ENCODE peak calls at places on chromosomes 5 and 9, in four cellular contexts. One of them, this sample, is unnamed.

GRCh38 chr9:130003943-130004552 is 38.9 kb downstream of the FNBP1 start:
- DNase-seq in IMR-90: no peak
- DNase-seq in H1: no peak
- DNase-seq in GM12878: no peak
- DNase-seq in this sample: no peak

GRCh38 chr5:43232943-43233833 is 41.2 kb downstream of the NIM1K start:
- DNase-seq in IMR-90: no peak
- DNase-seq in H1: no peak
- DNase-seq in GM12878: no peak
- DNase-seq in this sample: no peak

GRCh38 chr5:139012170-139012569 is 137.0 kb upstream of the LRRTM2 start:
- DNase-seq in H1: peak
- DNase-seq in IMR-90: no peak
- DNase-seq in GM12878: no peak
- DNase-seq in this sample: no peak

GRCh38 chr9:85178486-85178885 is 509.0 kb downstream of the NTRK2 start:
- DNase-seq in GM12878: no peak
- DNase-seq in IMR-90: no peak
- DNase-seq in H1: no peak
- DNase-seq in this sample: no peak

GRCh38 chr5:54518146-54519082 is 855 bp downstream of the SNX18 start:
- DNase-seq in IMR-90: peak
- DNase-seq in H1: peak
- DNase-seq in GM12878: no peak
- DNase-seq in this sample: peak

GRCh38 chr9:37229882-37230482 is 109.6 kb downstream of the ZCCHC7 start:
- DNase-seq in H1: no peak
- DNase-seq in GM12878: no peak
- DNase-seq in IMR-90: peak
- DNase-seq in this sample: no peak

GRCh38 chr5:75031366-75031765 is 21.0 kb downstream of the GCNT4 start:
- DNase-seq in IMR-90: no peak
- DNase-seq in H1: no peak
- DNase-seq in GM12878: no peak
- DNase-seq in this sample: no peak

GRCh38 chr5:52709171-52709925 is 78.4 kb upstream of the ITGA1 start:
- DNase-seq in IMR-90: peak
- DNase-seq in H1: no peak
- DNase-seq in GM12878: no peak
- DNase-seq in this sample: no peak

GRCh38 chr5:126628102-126628501 is 27.4 kb downstream of the PHAX start:
- DNase-seq in H1: no peak
- DNase-seq in IMR-90: no peak
- DNase-seq in GM12878: no peak
- DNase-seq in this sample: no peak

GRCh38 chr5:10702040-10702629 is 58.9 kb downstream of the DAP start:
- DNase-seq in H1: no peak
- DNase-seq in IMR-90: peak
- DNase-seq in GM12878: no peak
- DNase-seq in this sample: peak

GRCh38 chr9:130927995-130928900 is 10.8 kb downstream of the FIBCD1 start:
- DNase-seq in GM12878: peak
- DNase-seq in H1: no peak
- DNase-seq in IMR-90: peak
- DNase-seq in this sample: peak

GRCh38 chr5:103218164-103218563 is 40.4 kb upstream of the MACIR start:
- DNase-seq in H1: no peak
- DNase-seq in GM12878: no peak
- DNase-seq in IMR-90: peak
- DNase-seq in this sample: no peak

GRCh38 chr9:121529237-121529987 is 29.8 kb upstream of the GGTA1 start:
- DNase-seq in IMR-90: peak
- DNase-seq in GM12878: no peak
- DNase-seq in H1: no peak
- DNase-seq in this sample: no peak

GRCh38 chr5:149371296-149371962 is 7.7 kb downstream of the IL17B start:
- DNase-seq in GM12878: no peak
- DNase-seq in H1: peak
- DNase-seq in IMR-90: peak
- DNase-seq in this sample: peak

GRCh38 chr5:178236685-178237084 is 4.1 kb upstream of the PHYKPL start:
- DNase-seq in GM12878: no peak
- DNase-seq in H1: no peak
- DNase-seq in IMR-90: no peak
- DNase-seq in this sample: no peak

GRCh38 chr5:80877592-80877991 is 82.6 kb upstream of the RASGRF2 start:
- DNase-seq in GM12878: no peak
- DNase-seq in IMR-90: no peak
- DNase-seq in H1: no peak
- DNase-seq in this sample: no peak

GRCh38 chr9:136003356-136004218 is 42.4 kb upstream of the UBAC1 start:
- DNase-seq in IMR-90: no peak
- DNase-seq in H1: no peak
- DNase-seq in GM12878: no peak
- DNase-seq in this sample: peak

GRCh38 chr9:71909887-71910601 is 949 bp downstream of the ABHD17B start:
- DNase-seq in IMR-90: peak
- DNase-seq in H1: no peak
- DNase-seq in GM12878: no peak
- DNase-seq in this sample: peak

GRCh38 chr5:84642795-84643194 is 258.1 kb upstream of the EDIL3 start:
- DNase-seq in H1: no peak
- DNase-seq in GM12878: no peak
- DNase-seq in IMR-90: peak
- DNase-seq in this sample: no peak

GRCh38 chr5:115873392-115873791 is 31.7 kb downstream of the AP3S1 start:
- DNase-seq in GM12878: no peak
- DNase-seq in IMR-90: peak
- DNase-seq in H1: no peak
- DNase-seq in this sample: no peak
- TF ChIP-seq RFX5 in GM12878: no peak
- TF ChIP-seq RFX5 in IMR-90: no peak
- TF ChIP-seq RFX5 in H1: no peak
- TF ChIP-seq RFX5 in this sample: no peak

DNA sequence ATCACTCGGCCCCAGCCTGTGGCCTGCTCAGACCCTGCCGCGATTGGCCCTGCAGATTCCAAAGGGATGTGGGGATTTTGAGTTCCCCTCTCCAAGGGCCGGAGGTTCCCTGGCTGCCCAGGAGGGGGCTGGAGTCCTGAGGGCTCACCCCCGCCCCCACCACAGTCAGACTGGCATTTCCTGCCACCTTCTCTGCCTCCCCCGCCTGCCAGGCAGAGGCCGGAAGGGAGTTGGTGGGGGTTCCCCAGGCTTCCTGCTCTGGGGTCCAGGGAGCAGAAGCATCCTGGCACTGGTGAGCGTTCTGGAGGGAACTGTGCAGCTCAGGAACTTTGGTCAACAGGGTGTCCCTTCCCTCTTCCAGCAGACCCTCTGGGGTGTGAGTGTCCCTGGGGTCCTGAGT is 70.6 kb downstream of the RXRA start:
- DNase-seq in H1: no peak
- DNase-seq in GM12878: no peak
- DNase-seq in IMR-90: no peak
- DNase-seq in this sample: no peak
- TF ChIP-seq CHD1 in H1: no peak
- TF ChIP-seq CHD1 in GM12878: no peak
- TF ChIP-seq CHD1 in IMR-90: no peak
- TF ChIP-seq CHD1 in this sample: no peak

GRCh38 chr9:113427629-113428028 is 17.1 kb downstream of the C9orf43 start:
- DNase-seq in IMR-90: peak
- DNase-seq in GM12878: no peak
- DNase-seq in H1: no peak
- DNase-seq in this sample: no peak
- TF ChIP-seq RFX5 in IMR-90: no peak
- TF ChIP-seq RFX5 in GM12878: no peak
- TF ChIP-seq RFX5 in H1: no peak
- TF ChIP-seq RFX5 in this sample: no peak

GRCh38 chr9:21081451-21081850 is 3.7 kb upstream of the IFNB1 start:
- DNase-seq in GM12878: no peak
- DNase-seq in IMR-90: no peak
- DNase-seq in H1: no peak
- DNase-seq in this sample: no peak

GRCh38 chr9:21075484-21075883 is 2.3 kb downstream of the IFNB1 start:
- DNase-seq in IMR-90: no peak
- DNase-seq in GM12878: no peak
- DNase-seq in H1: no peak
- DNase-seq in this sample: no peak

GRCh38 chr9:21080793-21081192 is 3.1 kb upstream of the IFNB1 start:
- DNase-seq in IMR-90: no peak
- DNase-seq in GM12878: no peak
- DNase-seq in H1: no peak
- DNase-seq in this sample: no peak

GRCh38 chr9:21077842-21078241 is at the start of gene IFNB1:
- DNase-seq in IMR-90: no peak
- DNase-seq in H1: no peak
- DNase-seq in GM12878: no peak
- DNase-seq in this sample: no peak

DNA sequence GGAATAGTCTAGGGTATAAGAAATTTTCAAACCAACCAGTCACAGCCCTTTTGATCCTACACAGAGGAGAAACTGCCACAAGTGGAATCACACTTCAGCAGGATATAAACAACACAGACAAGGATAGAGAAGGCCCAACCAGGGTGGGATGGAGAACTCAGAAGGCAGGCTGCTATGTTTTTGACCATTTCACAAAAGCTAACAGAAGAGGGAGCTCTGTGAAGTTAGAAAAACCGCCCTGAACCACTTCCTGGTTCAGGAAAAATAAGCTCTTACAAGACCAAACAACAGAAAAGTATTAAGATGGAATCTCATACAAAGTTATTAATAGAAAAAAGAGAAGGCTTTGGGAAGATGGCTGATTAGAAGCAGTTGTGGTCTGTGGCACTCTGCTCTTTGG is 960 bp upstream of the IFNB1 start:
- DNase-seq in IMR-90: no peak
- DNase-seq in GM12878: no peak
- DNase-seq in H1: no peak
- DNase-seq in this sample: no peak
- TF ChIP-seq CHD1 in IMR-90: no peak
- TF ChIP-seq CHD1 in GM12878: no peak
- TF ChIP-seq CHD1 in H1: no peak
- TF ChIP-seq CHD1 in this sample: no peak

This sample was measured in K562.